ENCODE peak calls at places on chromosomes 7 and 10, in nine cellular contexts. M, Q, D, P, A, U, C, W and O are unnamed samples.

GRCh38 chr7:116802784-116803183 is 59.6 kb upstream of the CAPZA2 start:
- DNase-seq in U (no peak), Q (peak; percentile 85), C (peak; percentile 45), M (no peak), P (peak; percentile 47), A (no peak), W (peak; percentile 9), D (peak; percentile 80), O (no peak)

GRCh38 chr7:111172573-111172972 is 81.6 kb downstream of the LRRN3 start:
- DNase-seq in U (peak; percentile 4), P (no peak), Q (no peak), M (no peak), D (peak; percentile 1), A (no peak), W (no peak), C (no peak), O (no peak)

GRCh38 chr7:122944682-122945303 is 50.7 kb downstream of the TAS2R16 start:
- DNase-seq in Q (no peak), U (no peak), W (no peak), M (no peak), D (no peak), P (no peak), A (no peak), C (no peak), O (no peak)

GRCh38 chr7:102279537-102280400 is 6.9 kb upstream of the SH2B2 start:
- DNase-seq in W (no peak), Q (peak; percentile 22), A (no peak), U (no peak), C (peak; percentile 46), D (peak; percentile 55), M (peak; percentile 64), P (peak; percentile 69), O (no peak)

GRCh38 chr7:133797818-133798485 is 329.2 kb upstream of the LRGUK start:
- DNase-seq in P (no peak), W (no peak), Q (peak; percentile 27), U (no peak), C (no peak), M (no peak), A (no peak), D (peak; percentile 82), O (no peak)

GRCh38 chr10:76779163-76779820 is 858.3 kb downstream of the KCNMA1 start:
- DNase-seq in A (no peak), M (no peak), D (peak; percentile 23), C (no peak), P (no peak), W (no peak), Q (peak; percentile 15), U (peak; percentile 21), O (peak; percentile 72)

GRCh38 chr10:98852686-98853085 is 383.0 kb downstream of the HPSE2 start:
- DNase-seq in A (no peak), C (no peak), U (no peak), M (no peak), D (peak; percentile 0), P (no peak), W (no peak), Q (no peak), O (no peak)

GRCh38 chr10:102834143-102834542 is 3.1 kb downstream of the CYP17A1 start:
- DNase-seq in M (no peak), P (no peak), C (no peak), D (no peak), Q (no peak), W (no peak), A (no peak), U (no peak), O (no peak)

GRCh38 chr7:93558705-93559614 is 15.6 kb downstream of the CALCR start:
- DNase-seq in W (no peak), A (no peak), C (no peak), Q (no peak), U (no peak), P (no peak), D (no peak), M (no peak), O (no peak)

GRCh38 chr10:111018021-111018420 is 58.8 kb upstream of the ADRA2A start:
- DNase-seq in D (peak; percentile 8), P (no peak), A (no peak), U (no peak), W (no peak), C (no peak), Q (no peak), M (no peak), O (no peak)

GRCh38 chr10:92142512-92142911 is 148.4 kb downstream of the CPEB3 start:
- DNase-seq in C (no peak), W (no peak), A (no peak), U (no peak), P (no peak), M (no peak), D (no peak), Q (no peak), O (no peak)

GRCh38 chr10:91194497-91195179 is 25.8 kb upstream of the PCGF5 start:
- DNase-seq in M (no peak), D (peak; percentile 81), U (peak; percentile 79), W (no peak), P (no peak), A (no peak), Q (peak; percentile 49), C (no peak), O (no peak)

GRCh38 chr7:115005241-115005640 is 83.3 kb downstream of the MDFIC start:
- DNase-seq in C (no peak), D (no peak), M (no peak), U (no peak), P (no peak), W (no peak), Q (no peak), A (no peak), O (no peak)

GRCh38 chr7:12422449-12423320 is 19.0 kb upstream of the VWDE start:
- DNase-seq in C (no peak), Q (no peak), D (peak; percentile 36), A (no peak), U (no peak), M (no peak), W (no peak), P (no peak), O (no peak)

GRCh38 chr7:95478139-95479037 is 7.4 kb upstream of the ASB4 start:
- DNase-seq in M (no peak), A (no peak), W (no peak), D (peak; percentile 30), P (peak; percentile 58), U (no peak), C (no peak), Q (peak; percentile 7), O (no peak)

GRCh38 chr7:6725003-6725402 is 18.3 kb upstream of the ZNF12 start:
- DNase-seq in W (no peak), A (no peak), P (no peak), D (no peak), M (no peak), Q (no peak), C (peak; percentile 90), U (no peak), O (no peak)

GRCh38 chr10:94785211-94785610 is 22.7 kb downstream of the CYP2C19 start:
- DNase-seq in P (no peak), D (no peak), W (no peak), Q (no peak), A (no peak), C (no peak), U (no peak), M (no peak), O (no peak)

GRCh38 chr10:31353574-31353973 is 34.6 kb downstream of the ZEB1 start:
- DNase-seq in A (no peak), D (peak; percentile 76), Q (peak; percentile 82), P (no peak), W (no peak), M (no peak), C (peak; percentile 22), U (peak; percentile 15), O (peak; percentile 16)

GRCh38 chr10:70985824-70986336 is 97.5 kb upstream of the PCBD1 start:
- DNase-seq in U (no peak), M (no peak), P (no peak), A (no peak), Q (no peak), D (no peak), C (peak; percentile 16), W (no peak), O (no peak)

GRCh38 chr7:150941983-150942590 is 36.0 kb downstream of the KCNH2 start:
- DNase-seq in A (no peak), U (no peak), W (peak; percentile 68), P (no peak), M (no peak), D (no peak), C (peak; percentile 24), Q (no peak), O (no peak)

GRCh38 chr10:28411136-28411460 is 108.2 kb upstream of the MPP7 start:
- DNase-seq in W (no peak), M (no peak), U (no peak), P (no peak), D (no peak), C (no peak), Q (no peak), A (no peak), O (no peak)

GRCh38 chr7:26372211-26372610 is 80.5 kb downstream of the SNX10 start:
- DNase-seq in D (no peak), M (no peak), A (no peak), Q (no peak), P (no peak), C (no peak), W (no peak), U (no peak), O (no peak)

GRCh38 chr10:124294811-124295770 is 123.6 kb downstream of the OAT start:
- DNase-seq in W (no peak), M (no peak), U (no peak), D (no peak), C (no peak), Q (no peak), A (no peak), P (no peak), O (no peak)

GRCh38 chr10:30284860-30285594 is 64.1 kb downstream of the MTPAP start:
- DNase-seq in M (no peak), U (no peak), W (no peak), P (no peak), D (no peak), C (peak; percentile 89), A (no peak), Q (peak; percentile 7), O (no peak)

GRCh38 chr10:57716884-57717283 is 550.8 kb downstream of the IPMK start:
- DNase-seq in A (no peak), C (no peak), Q (peak; percentile 26), P (no peak), U (peak; percentile 10), M (no peak), D (peak; percentile 32), W (no peak), O (no peak)

GRCh38 chr10:97913554-97913953 is 63.9 kb downstream of the GOLGA7B start:
- DNase-seq in M (no peak), W (no peak), Q (no peak), C (no peak), D (no peak), A (no peak), U (no peak), P (no peak), O (no peak)

GRCh38 chr7:41467596-41467995 is 235.3 kb downstream of the INHBA start:
- DNase-seq in M (no peak), P (no peak), A (no peak), W (no peak), U (no peak), Q (no peak), C (no peak), D (no peak), O (no peak)

GRCh38 chr7:131123991-131124629 is 203.6 kb upstream of the MKLN1 start:
- DNase-seq in D (no peak), Q (no peak), P (no peak), A (no peak), W (no peak), C (no peak), M (no peak), U (no peak), O (no peak)

GRCh38 chr10:86065711-86066251 is 300.8 kb downstream of the GRID1 start:
- DNase-seq in W (no peak), Q (no peak), D (no peak), A (no peak), U (no peak), C (no peak), P (no peak), M (no peak), O (no peak)